ENCODE peak calls at places on chromosomes 3 and 15, in four cellular contexts. One of them, this sample, is unnamed.

GRCh38 chr3:133296315-133296917 is 103.4 kb upstream of the BFSP2 start:
- DNase-seq in NCI-H748 treated with DMSO at 0.1 percent for 48 hours: no peak
- DNase-seq in frontal cortex: no peak
- DNase-seq in WTC11: no peak
- DNase-seq in this sample: no peak

GRCh38 chr3:23959147-23959900 is 14.2 kb downstream of the NR1D2 start:
- DNase-seq in NCI-H748 treated with DMSO at 0.1 percent for 48 hours: no peak
- DNase-seq in frontal cortex: no peak
- DNase-seq in WTC11: no peak
- DNase-seq in this sample: no peak

GRCh38 chr3:151085889-151086483 is 522 bp downstream of the MED12L start:
- DNase-seq in NCI-H748 treated with DMSO at 0.1 percent for 48 hours: peak
- DNase-seq in frontal cortex: peak
- DNase-seq in WTC11: peak
- DNase-seq in this sample: peak

GRCh38 chr3:129665024-129665768 is 58.7 kb upstream of the PLXND1 start:
- DNase-seq in NCI-H748 treated with DMSO at 0.1 percent for 48 hours: no peak
- DNase-seq in frontal cortex: no peak
- DNase-seq in WTC11: no peak
- DNase-seq in this sample: no peak

GRCh38 chr3:137583256-137583655 is 180.9 kb upstream of the SOX14 start:
- DNase-seq in NCI-H748 treated with DMSO at 0.1 percent for 48 hours: no peak
- DNase-seq in frontal cortex: no peak
- DNase-seq in WTC11: no peak
- DNase-seq in this sample: no peak

GRCh38 chr3:190581041-190581501 is 67.2 kb downstream of the IL1RAP start:
- DNase-seq in NCI-H748 treated with DMSO at 0.1 percent for 48 hours: no peak
- DNase-seq in frontal cortex: no peak
- DNase-seq in WTC11: no peak
- DNase-seq in this sample: no peak

GRCh38 chr3:89227634-89228033 is 120.2 kb downstream of the EPHA3 start:
- DNase-seq in NCI-H748 treated with DMSO at 0.1 percent for 48 hours: no peak
- DNase-seq in frontal cortex: no peak
- DNase-seq in WTC11: no peak
- DNase-seq in this sample: no peak

GRCh38 chr15:87753539-87753938 is 503.0 kb downstream of the NTRK3 start:
- DNase-seq in NCI-H748 treated with DMSO at 0.1 percent for 48 hours: no peak
- DNase-seq in frontal cortex: no peak
- DNase-seq in WTC11: peak
- DNase-seq in this sample: no peak

GRCh38 chr3:184472723-184473419 is 88.7 kb upstream of the EPHB3 start:
- DNase-seq in NCI-H748 treated with DMSO at 0.1 percent for 48 hours: no peak
- DNase-seq in frontal cortex: no peak
- DNase-seq in WTC11: no peak
- DNase-seq in this sample: no peak

GRCh38 chr3:65914740-65915366 is 123.9 kb downstream of the MAGI1 start:
- DNase-seq in NCI-H748 treated with DMSO at 0.1 percent for 48 hours: no peak
- DNase-seq in frontal cortex: no peak
- DNase-seq in WTC11: no peak
- DNase-seq in this sample: no peak

GRCh38 chr15:97728791-97729190 is 231.7 kb upstream of the ARRDC4 start:
- DNase-seq in NCI-H748 treated with DMSO at 0.1 percent for 48 hours: no peak
- DNase-seq in frontal cortex: peak
- DNase-seq in WTC11: no peak
- DNase-seq in this sample: no peak